ENCODE peak calls at places on chromosomes 6 and 20, in four cellular contexts. D is natural killer cell, O is adrenal gland, X is NCI-H1092 treated with DMSO at 0.1 percent for 48 hours. T is an unnamed sample.

GRCh38 chr6:41901882-41902519 is 6.8 kb upstream of the USP49 start:
- DNase-seq in D (peak), O (peak), X (no peak), T (peak)

GRCh38 chr6:82877213-82878195 is 188.1 kb downstream of the UBE3D start:
- DNase-seq in D (no peak), O (no peak), X (no peak), T (no peak)

GRCh38 chr6:135722679-135723078 is 128.8 kb upstream of the PDE7B start:
- DNase-seq in D (no peak), O (no peak), X (no peak), T (peak)

GRCh38 chr6:139522471-139523220 is 148.2 kb upstream of the CITED2 start:
- DNase-seq in D (no peak), O (no peak), X (no peak), T (no peak)

GRCh38 chr6:118551063-118551672 is 3.1 kb downstream of the PLN start:
- DNase-seq in D (no peak), O (no peak), X (peak), T (no peak)

GRCh38 chr6:122839477-122839876 is 50.4 kb downstream of the SMPDL3A start:
- DNase-seq in D (peak), O (peak), X (peak), T (peak)

GRCh38 chr6:73461537-73462350 is at the start of gene MTO1:
- DNase-seq in D (peak), O (peak), X (peak), T (peak)

GRCh38 chr6:6585003-6585311 is 3.6 kb upstream of the LY86 start:
- DNase-seq in D (no peak), O (no peak), X (no peak), T (no peak)

GRCh38 chr6:26743157-26743821 is 83.7 kb upstream of the ZNF322 start:
- DNase-seq in D (no peak), O (no peak), X (no peak), T (no peak)

GRCh38 chr6:25312034-25312620 is 33.0 kb downstream of the CARMIL1 start:
- DNase-seq in D (no peak), O (no peak), X (no peak), T (no peak)

GRCh38 chr6:143964667-143965066 is 43.4 kb downstream of the PLAGL1 start:
- DNase-seq in D (no peak), O (no peak), X (no peak), T (no peak)

GRCh38 chr6:95431637-95432228 is 145.6 kb upstream of the MANEA start:
- DNase-seq in D (no peak), O (peak), X (peak), T (peak)

GRCh38 chr6:157962601-157963084 is 19.0 kb upstream of the SYNJ2 start:
- DNase-seq in D (no peak), O (no peak), X (no peak), T (no peak)

GRCh38 chr6:56311525-56311924 is 64.1 kb upstream of the COL21A1 start:
- DNase-seq in D (no peak), O (no peak), X (no peak), T (no peak)

GRCh38 chr6:51514396-51515051 is 572.9 kb downstream of the PKHD1 start:
- DNase-seq in D (no peak), O (no peak), X (no peak), T (no peak)

GRCh38 chr20:35575958-35576357 is 34.1 kb downstream of the ERGIC3 start:
- DNase-seq in D (no peak), O (no peak), X (no peak), T (no peak)

GRCh38 chr20:55053389-55053788 is 578.0 kb downstream of the DOK5 start:
- DNase-seq in D (no peak), O (no peak), X (no peak), T (no peak)

GRCh38 chr20:5862703-5863039 is 87.7 kb downstream of the TRMT6 start:
- DNase-seq in D (no peak), O (no peak), X (no peak), T (no peak)

GRCh38 chr6:109174911-109175310 is 79.6 kb downstream of the CEP57L1 start:
- DNase-seq in D (no peak), O (no peak), X (no peak), T (no peak)

GRCh38 chr20:57769756-57770155 is 59.9 kb upstream of the PMEPA1 start:
- DNase-seq in D (no peak), O (no peak), X (no peak), T (no peak)

GRCh38 chr6:157181649-157182048 is 141.7 kb downstream of the TMEM242 start:
- DNase-seq in D (no peak), O (no peak), X (no peak), T (no peak)

GRCh38 chr6:26284537-26285142 is 80.4 kb upstream of the BTN3A2 start:
- DNase-seq in D (peak), O (peak), X (no peak), T (peak)

GRCh38 chr20:4056880-4057279 is 41.5 kb upstream of the RNF24 start:
- DNase-seq in D (no peak), O (no peak), X (no peak), T (no peak)

GRCh38 chr6:62283359-62283758 is 2.7 kb downstream of the KHDRBS2 start:
- DNase-seq in D (no peak), O (no peak), X (no peak), T (no peak)

GRCh38 chr6:116251568-116252384 is 2.1 kb downstream of the TSPYL4 start:
- DNase-seq in D (no peak), O (no peak), X (no peak), T (no peak)

GRCh38 chr20:19992996-19993908 is 23.9 kb upstream of the NAA20 start:
- DNase-seq in D (no peak), O (peak), X (no peak), T (peak)

GRCh38 chr20:62428396-62429160 is 1.2 kb upstream of the RBBP8NL start:
- DNase-seq in D (no peak), O (no peak), X (no peak), T (no peak)

GRCh38 chr6:132865364-132865763 is 51.0 kb downstream of the RPS12 start:
- DNase-seq in D (no peak), O (no peak), X (no peak), T (no peak)

GRCh38 chr20:63103402-63104311 is 96.9 kb upstream of the BHLHE23 start:
- DNase-seq in D (no peak), O (no peak), X (no peak), T (no peak)

GRCh38 chr20:37846573-37846972 is 56.4 kb upstream of the VSTM2L start:
- DNase-seq in D (no peak), O (no peak), X (peak), T (no peak)

GRCh38 chr6:2157441-2158127 is 87.8 kb downstream of the GMDS start:
- DNase-seq in D (no peak), O (no peak), X (no peak), T (no peak)